ENCODE peak calls at places on chromosomes 7 and 10, in six cellular contexts. U, L, K, B, Z and W are unnamed samples.

GRCh38 chr10:133329401-133330202 is 7.1 kb downstream of the CALY start:
- DNase-seq in L (peak), U (peak), B (peak), Z (peak), K (peak), W (peak)

GRCh38 chr10:99450624-99451498 is 20.4 kb upstream of the GOT1 start:
- DNase-seq in Z (no peak), L (no peak), U (no peak), K (no peak), B (no peak), W (no peak)

GRCh38 chr7:130988443-130988842 is 254.4 kb upstream of the KLF14 start:
- DNase-seq in Z (no peak), B (peak), K (no peak), U (peak), L (no peak), W (no peak)

GRCh38 chr7:132771301-132771730 is 195.0 kb upstream of the PLXNA4 start:
- DNase-seq in B (no peak), Z (no peak), U (no peak), L (no peak), K (no peak), W (no peak)

GRCh38 chr7:134780166-134780853 is 876 bp downstream of the CALD1 start:
- DNase-seq in L (no peak), Z (no peak), B (no peak), K (no peak), U (peak), W (no peak)

GRCh38 chr10:27724287-27724686 is 21.3 kb downstream of the MKX start:
- DNase-seq in L (no peak), U (no peak), K (no peak), Z (no peak), B (no peak), W (no peak)

GRCh38 chr10:88913157-88913556 is 33.1 kb downstream of the STAMBPL1 start:
- DNase-seq in Z (no peak), U (no peak), K (no peak), L (no peak), B (no peak), W (no peak)

GRCh38 chr7:17682586-17682985 is 257.7 kb downstream of the SNX13 start:
- DNase-seq in Z (no peak), U (no peak), L (no peak), K (no peak), B (no peak), W (no peak)

GRCh38 chr10:16470747-16471146 is 33.9 kb downstream of the PTER start:
- DNase-seq in K (peak), L (no peak), Z (no peak), B (no peak), U (no peak), W (no peak)

GRCh38 chr10:73875139-73875475 is 752 bp upstream of the CAMK2G start:
- DNase-seq in B (no peak), K (no peak), Z (no peak), U (no peak), L (no peak), W (no peak)

GRCh38 chr7:92366730-92367129 is 80.6 kb upstream of the GATAD1 start:
- DNase-seq in L (no peak), K (no peak), B (no peak), U (no peak), Z (no peak), W (no peak)

GRCh38 chr7:38660427-38661099 is 29.4 kb upstream of the AMPH start:
- DNase-seq in L (no peak), K (no peak), Z (no peak), B (no peak), U (peak), W (no peak)

GRCh38 chr7:141640239-141640840 is 61.6 kb downstream of the DENND11 start:
- DNase-seq in L (no peak), Z (no peak), B (no peak), K (no peak), U (no peak), W (no peak)

GRCh38 chr10:100896876-100897461 is 15.8 kb upstream of the SLF2 start:
- DNase-seq in B (no peak), U (no peak), K (no peak), L (no peak), Z (no peak), W (no peak)

GRCh38 chr7:124074007-124074406 is 41.1 kb upstream of the TMEM229A start:
- DNase-seq in U (no peak), K (no peak), B (no peak), Z (no peak), L (no peak), W (no peak)

GRCh38 chr10:28593811-28594210 is 60.9 kb downstream of the WAC start:
- DNase-seq in U (no peak), L (no peak), B (no peak), K (no peak), Z (no peak), W (no peak)

GRCh38 chr10:78465456-78465855 is 431.8 kb downstream of the RPS24 start:
- DNase-seq in Z (no peak), U (no peak), L (no peak), B (no peak), K (no peak), W (no peak)

GRCh38 chr7:83365746-83366145 is 203.1 kb upstream of the PCLO start:
- DNase-seq in Z (no peak), L (no peak), U (no peak), K (no peak), B (no peak), W (no peak)

GRCh38 chr7:68364871-68365625 is 1233.2 kb upstream of the AUTS2 start:
- DNase-seq in B (no peak), K (no peak), U (no peak), Z (no peak), L (no peak), W (no peak)

GRCh38 chr10:944034-944831 is 12.7 kb upstream of the LARP4B start:
- DNase-seq in L (no peak), Z (no peak), U (no peak), B (peak), K (no peak), W (no peak)

GRCh38 chr10:31554556-31554955 is 235.5 kb downstream of the ZEB1 start:
- DNase-seq in K (no peak), U (no peak), B (no peak), Z (no peak), L (no peak), W (no peak)

GRCh38 chr10:110311357-110311949 is 6.7 kb upstream of the SMNDC1 start:
- DNase-seq in Z (no peak), K (peak), U (peak), L (peak), B (peak), W (no peak)

GRCh38 chr10:47400251-47400650 is 16.2 kb upstream of the ZNF488 start:
- DNase-seq in U (no peak), L (no peak), K (no peak), B (no peak), Z (no peak), W (no peak)

GRCh38 chr10:124259139-124259825 is 159.4 kb downstream of the OAT start:
- DNase-seq in Z (peak), U (no peak), B (no peak), K (no peak), L (no peak), W (no peak)

GRCh38 chr10:130990536-130990935 is 321.0 kb downstream of the TCERG1L start:
- DNase-seq in Z (no peak), B (no peak), L (no peak), U (no peak), K (no peak), W (no peak)

GRCh38 chr7:141864765-141865447 is 23.6 kb upstream of the PRSS37 start:
- DNase-seq in U (peak), K (no peak), L (no peak), Z (no peak), B (no peak), W (no peak)

GRCh38 chr7:142104550-142105527 is 6.7 kb upstream of the MGAM2 start:
- DNase-seq in Z (no peak), L (no peak), K (no peak), B (no peak), U (peak), W (no peak)

GRCh38 chr7:112204776-112205347 is 1.3 kb downstream of the DOCK4 start:
- DNase-seq in B (no peak), Z (no peak), U (peak), L (no peak), K (no peak), W (no peak)